ENCODE peak calls at places on chromosome 6, in four cellular contexts. R is retina; B is activated CD4-positive, alpha-beta T cell treated with anti-CD3 and anti-CD28 coated beads, Interleukin-2, amount 50 U/mL, for 4 hours; L is NCI-H345. T is an unnamed sample.

GRCh38 chr6:161038229-161039003 is 46.8 kb downstream of the MAP3K4 start:
- DNase-seq in R (peak; percentile 4), B (no peak), L (no peak), T (no peak)

GRCh38 chr6:131923356-131923755 is 27.8 kb downstream of the CCN2 start:
- DNase-seq in R (peak; percentile 50), B (no peak), L (peak; percentile 37), T (peak; percentile 81)

GRCh38 chr6:6319947-6320811 is at the start of gene F13A1:
- DNase-seq in R (peak; percentile 44), B (no peak), L (no peak), T (no peak)

GRCh38 chr6:85677243-85677956 is 34.7 kb upstream of the SYNCRIP start:
- DNase-seq in R (peak; percentile 39), B (no peak), L (no peak), T (no peak)

GRCh38 chr6:37653933-37654565 is 43.6 kb downstream of the MDGA1 start:
- DNase-seq in R (no peak), B (peak; percentile 42), L (peak; percentile 14), T (peak; percentile 71)

GRCh38 chr6:14951704-14952103 is 294.2 kb upstream of the JARID2 start:
- DNase-seq in R (no peak), B (no peak), L (no peak), T (no peak)

GRCh38 chr6:53894086-53894485 is 99.3 kb downstream of the LRRC1 start:
- DNase-seq in R (no peak), B (no peak), L (peak; percentile 78), T (no peak)

GRCh38 chr6:97919631-97920030 is 636.6 kb upstream of the MMS22L start:
- DNase-seq in R (no peak), B (no peak), L (no peak), T (no peak)

GRCh38 chr6:11222385-11223277 is 9.8 kb downstream of the NEDD9 start:
- DNase-seq in R (no peak), B (no peak), L (no peak), T (no peak)

GRCh38 chr6:165820407-165820806 is 157.4 kb upstream of the PDE10A start:
- DNase-seq in R (no peak), B (no peak), L (no peak), T (no peak)

GRCh38 chr6:30915591-30915946 is 1.5 kb downstream of the VARS2 start:
- DNase-seq in R (peak; percentile 66), B (no peak), L (peak; percentile 26), T (no peak)

GRCh38 chr6:37208793-37209192 is 38.8 kb downstream of the PIM1 start:
- DNase-seq in R (no peak), B (no peak), L (no peak), T (no peak)

GRCh38 chr6:85418059-85418458 is 31.8 kb upstream of the NT5E start:
- DNase-seq in R (no peak), B (no peak), L (no peak), T (no peak)

GRCh38 chr6:116580198-116580597 is 8.9 kb downstream of the RWDD1 start:
- DNase-seq in R (no peak), B (no peak), L (no peak), T (no peak)

GRCh38 chr6:46648869-46649488 is 3.6 kb downstream of the CYP39A1 start:
- DNase-seq in R (no peak), B (no peak), L (peak; percentile 10), T (no peak)

GRCh38 chr6:134122775-134123174 is 70.4 kb upstream of the SLC2A12 start:
- DNase-seq in R (no peak), B (no peak), L (no peak), T (no peak)

GRCh38 chr6:31068738-31069340 is 43.5 kb downstream of the C6orf15 start:
- DNase-seq in R (peak; percentile 88), B (peak; percentile 68), L (peak; percentile 76), T (peak; percentile 76)

GRCh38 chr6:69064226-69064625 is 429.1 kb downstream of the ADGRB3 start:
- DNase-seq in R (no peak), B (no peak), L (no peak), T (no peak)

GRCh38 chr6:136763255-136763654 is 29.0 kb downstream of the MAP3K5 start:
- DNase-seq in R (no peak), B (no peak), L (no peak), T (no peak)

GRCh38 chr6:109059148-109059547 is 35.5 kb downstream of the SESN1 start:
- DNase-seq in R (no peak), B (no peak), L (no peak), T (no peak)

GRCh38 chr6:110858016-110858415 is 16.6 kb upstream of the AMD1 start:
- DNase-seq in R (no peak), B (no peak), L (no peak), T (no peak)

GRCh38 chr6:56849876-56850275 is 105.0 kb upstream of the BEND6 start:
- DNase-seq in R (no peak), B (no peak), L (no peak), T (no peak)

GRCh38 chr6:30213999-30214982 is 1.1 kb upstream of the TRIM26 start:
- DNase-seq in R (peak; percentile 91), B (peak; percentile 51), L (peak; percentile 66), T (peak; percentile 70)

GRCh38 chr6:128882991-128883571 is at the start of gene LAMA2:
- DNase-seq in R (peak; percentile 89), B (no peak), L (no peak), T (peak; percentile 75)

GRCh38 chr6:126040826-126041225 is 54.5 kb downstream of the TRMT11 start:
- DNase-seq in R (no peak), B (no peak), L (no peak), T (no peak)

GRCh38 chr6:169363590-169363989 is 109.9 kb upstream of the THBS2 start:
- DNase-seq in R (no peak), B (no peak), L (no peak), T (no peak)

GRCh38 chr6:84304881-84305280 is 77.4 kb upstream of the CEP162 start:
- DNase-seq in R (no peak), B (no peak), L (no peak), T (no peak)

GRCh38 chr6:147065786-147066185 is 138.4 kb upstream of the STXBP5 start:
- DNase-seq in R (no peak), B (no peak), L (peak; percentile 27), T (no peak)

GRCh38 chr6:83883240-83883639 is 23.8 kb downstream of the CYB5R4 start:
- DNase-seq in R (no peak), B (no peak), L (peak; percentile 15), T (no peak)

GRCh38 chr6:20711518-20711917 is 177.3 kb downstream of the CDKAL1 start:
- DNase-seq in R (no peak), B (no peak), L (no peak), T (no peak)

GRCh38 chr6:117547688-117548621 is 54.4 kb downstream of the GOPC start:
- DNase-seq in R (peak; percentile 88), B (peak; percentile 20), L (no peak), T (peak; percentile 57)

GRCh38 chr6:41694815-41695536 is 40.4 kb downstream of the TFEB start:
- DNase-seq in R (no peak), B (no peak), L (no peak), T (no peak)

GRCh38 chr6:38012573-38012972 is 193.0 kb downstream of the ZFAND3 start:
- DNase-seq in R (no peak), B (no peak), L (no peak), T (peak; percentile 47)

GRCh38 chr6:125852587-125852986 is 61.8 kb downstream of the NCOA7 start:
- DNase-seq in R (no peak), B (no peak), L (no peak), T (no peak)

GRCh38 chr6:156010-156409 is 136.3 kb upstream of the DUSP22 start:
- DNase-seq in R (no peak), B (no peak), L (no peak), T (no peak)

GRCh38 chr6:132749111-132749510 is 8.6 kb downstream of the VNN2 start:
- DNase-seq in R (no peak), B (no peak), L (no peak), T (no peak)

GRCh38 chr6:125918681-125919566 is 37.6 kb upstream of the HINT3 start:
- DNase-seq in R (peak; percentile 10), B (peak; percentile 48), L (no peak), T (no peak)

T was measured in glutamatergic neuron.